ENCODE peak calls at places on chromosomes 11 and 22, in eight cellular contexts. G, K, R, A, L, T, X and D are unnamed samples. For H3K9me3, the result is how much of the 10 kb centered on the place peaks cover.

GRCh38 chr11:70583781-70584218 is 185.5 kb downstream of the CTTN start:
- DNase-seq in R (no peak), K (no peak), G (no peak), A (no peak), X (no peak), L (no peak), T (peak), D (no peak)

GRCh38 chr11:45777127-45777969 is 27.6 kb upstream of the SLC35C1 start:
- DNase-seq in G (no peak), L (no peak), A (no peak), X (peak), R (no peak), T (no peak), K (no peak), D (no peak)

GRCh38 chr22:45441158-45441557 is 27.7 kb downstream of the RIBC2 start:
- DNase-seq in K (peak), A (peak), L (peak), X (peak), R (peak), T (peak), G (peak), D (peak)

GRCh38 chr11:2155511-2155910 is 5.5 kb downstream of the INS start:
- DNase-seq in G (no peak), R (no peak), K (no peak), X (no peak), T (no peak), L (no peak), A (no peak), D (no peak)

GRCh38 chr11:26187639-26188038 is 144.3 kb upstream of the ANO3 start:
- DNase-seq in R (peak), G (no peak), T (no peak), A (no peak), L (no peak), K (peak), X (peak), D (no peak)

GRCh38 chr11:20597924-20598484 is 1.4 kb upstream of the SLC6A5 start:
- DNase-seq in R (no peak), K (no peak), L (no peak), A (no peak), T (no peak), X (no peak), G (no peak), D (no peak)

GRCh38 chr11:62556872-62557631 is 10.4 kb upstream of the AHNAK start:
- DNase-seq in T (peak), R (no peak), G (no peak), A (no peak), X (no peak), K (peak), L (no peak), D (no peak)

GRCh38 chr11:133993107-133993506 is 36.3 kb upstream of the IGSF9B start:
- DNase-seq in L (no peak), K (no peak), X (no peak), A (no peak), R (no peak), G (no peak), T (no peak), D (no peak)

GRCh38 chr11:45885921-45886721 is 670 bp downstream of the MAPK8IP1 start:
- DNase-seq in A (no peak), G (no peak), R (no peak), K (no peak), X (no peak), T (no peak), L (peak), D (no peak)

GRCh38 chr11:93614111-93614784 is 47.2 kb upstream of the CEP295 start:
- DNase-seq in K (no peak), L (peak), G (peak), T (no peak), A (no peak), R (peak), X (no peak), D (no peak)

GRCh38 chr11:92667446-92668165 is 301.8 kb upstream of the MTNR1B start:
- DNase-seq in R (no peak), G (no peak), K (no peak), T (no peak), L (no peak), X (no peak), A (no peak), D (no peak)

GRCh38 chr11:117458275-117459120 is 130.8 kb downstream of the CEP164 start:
- DNase-seq in X (no peak), L (no peak), A (no peak), T (no peak), G (no peak), K (no peak), R (no peak), D (no peak)

GRCh38 chr11:12864316-12865156 is 144.6 kb upstream of the RASSF10 start:
- DNase-seq in T (no peak), K (peak), G (no peak), X (peak), L (peak), R (peak), A (no peak), D (peak)

GRCh38 chr11:65471410-65471762 is 27.5 kb upstream of the MALAT1 start:
- DNase-seq in L (peak), R (peak), K (peak), A (peak), X (peak), G (no peak), T (peak), D (peak)

GRCh38 chr22:35344956-35345690 is 35.8 kb upstream of the HMOX1 start:
- DNase-seq in K (no peak), G (no peak), A (no peak), R (no peak), L (no peak), X (no peak), T (no peak), D (no peak)

GRCh38 chr22:49914256-49914655 is 4.0 kb downstream of the ALG12 start:
- DNase-seq in A (no peak), K (no peak), T (peak), L (no peak), X (no peak), G (no peak), R (no peak), D (no peak)

GRCh38 chr11:6319001-6319878 is 1.1 kb downstream of the CAVIN3 start:
- DNase-seq in X (no peak), L (peak), G (no peak), T (peak), K (no peak), A (peak), R (no peak), D (no peak)

GRCh38 chr22:38233427-38233826 is 31.6 kb downstream of the MAFF start:
- DNase-seq in R (no peak), G (no peak), K (no peak), L (no peak), T (peak), A (no peak), X (no peak), D (no peak)

GRCh38 chr22:29706991-29707390 is 12.8 kb upstream of the CABP7 start:
- DNase-seq in G (no peak), T (no peak), A (no peak), R (no peak), X (no peak), L (no peak), K (no peak), D (no peak)

GRCh38 chr22:11042116-11042515 is 4485.9 kb upstream of the OR11H1 start:
- DNase-seq in G (no peak), K (no peak), T (no peak), X (no peak), A (no peak), L (no peak), R (no peak), D (no peak)

GRCh38 chr22:30883586-30884145 is 84.9 kb downstream of the MORC2 start:
- DNase-seq in R (no peak), K (no peak), L (no peak), A (no peak), G (no peak), T (no peak), X (no peak), D (no peak)

GRCh38 chr22:42296381-42296853 is 26.0 kb upstream of the TCF20 start:
- DNase-seq in L (peak), R (no peak), A (peak), X (no peak), K (no peak), G (no peak), T (no peak), D (no peak)

GRCh38 chr11:120840661-120841060 is 183.2 kb upstream of the TBCEL start:
- DNase-seq in G (no peak), R (no peak), T (no peak), A (no peak), X (no peak), L (no peak), K (no peak), D (no peak)

GRCh38 chr11:78606667-78607066 is 32.0 kb upstream of the NARS2 start:
- DNase-seq in K (peak), L (no peak), X (no peak), G (no peak), R (no peak), T (no peak), A (no peak), D (no peak)

GRCh38 chr11:57458410-57459111 is 1.8 kb upstream of the RTN4RL2 start:
- DNase-seq in L (peak), R (peak), T (peak), K (peak), G (peak), X (peak), A (peak), D (peak)

GRCh38 chr11:63667993-63668392 is 3.2 kb downstream of the ATL3 start:
- DNase-seq in G (no peak), K (peak), L (no peak), T (no peak), X (peak), A (no peak), R (no peak), D (no peak)

GRCh38 chr11:131463609-131464008 is 93.2 kb downstream of the NTM start:
- DNase-seq in L (no peak), X (no peak), G (no peak), K (no peak), R (no peak), A (no peak), T (no peak), D (no peak)

GRCh38 chr11:35151896-35152295 is 12.9 kb downstream of the CD44 start:
- DNase-seq in G (no peak), K (no peak), X (no peak), R (peak), L (no peak), A (no peak), T (no peak), D (no peak)

GRCh38 chr11:10488581-10489443 is 33.7 kb downstream of the AMPD3 start:
- DNase-seq in L (no peak), R (no peak), T (peak), X (no peak), K (no peak), A (no peak), G (no peak), D (no peak)

GRCh38 chr11:59510917-59511589 is at the start of gene OR4D9:
- DNase-seq in L (no peak), G (no peak), X (no peak), R (no peak), T (no peak), K (no peak), A (no peak), D (peak)

GRCh38 chr11:102187416-102188125 is 77.3 kb downstream of the YAP1 start:
- DNase-seq in L (peak), G (no peak), R (no peak), X (peak), T (no peak), A (no peak), K (no peak), D (no peak)

GRCh38 chr11:119483341-119483880 is 60.4 kb upstream of the THY1 start:
- DNase-seq in T (peak), L (no peak), R (no peak), K (no peak), X (no peak), G (no peak), A (no peak), D (no peak)

GRCh38 chr22:46432164-46433068 is 96.9 kb downstream of the TRMU start:
- DNase-seq in X (no peak), R (no peak), L (no peak), A (no peak), K (no peak), T (no peak), G (peak), D (no peak)

GRCh38 chr22:25364736-25365241 is 145.3 kb downstream of the CRYBB2 start:
- DNase-seq in X (peak), L (no peak), K (no peak), T (no peak), G (no peak), A (no peak), R (no peak), D (no peak)

GRCh38 chr22:29344137-29344536 is 28.6 kb upstream of the RASL10A start:
- DNase-seq in G (no peak), T (peak), R (peak), A (peak), X (peak), L (peak), K (peak), D (no peak)

GRCh38 chr11:13959001-13959400 is 3.5 kb upstream of the SPON1 start:
- DNase-seq in G (no peak), R (no peak), L (peak), A (no peak), K (no peak), X (no peak), T (no peak), D (no peak)

GRCh38 chr11:73466643-73467042 is 90.4 kb downstream of the RELT start:
- DNase-seq in T (no peak), K (no peak), R (no peak), G (no peak), X (no peak), L (no peak), A (no peak), D (no peak)

DNA sequence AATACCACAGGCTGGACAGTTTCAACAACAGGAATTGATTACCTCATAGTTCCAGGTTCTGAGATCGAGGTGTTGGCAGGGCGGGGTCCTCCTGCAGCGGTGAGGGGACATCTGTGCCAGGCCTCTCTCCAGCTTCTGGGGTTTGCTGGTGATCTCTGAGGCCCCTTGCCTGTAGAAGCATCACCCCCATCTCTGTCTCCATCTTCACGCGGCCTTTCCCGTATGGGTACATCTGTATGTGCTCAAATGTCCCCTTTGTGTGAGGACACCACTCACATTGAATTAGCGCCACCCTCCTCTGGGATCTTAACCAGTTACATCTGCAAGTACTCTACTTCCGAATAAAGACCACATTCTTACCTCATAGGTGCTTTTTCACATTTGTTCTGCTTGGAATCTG is 1029.9 kb downstream of the BRD1 start:
- DNase-seq in A (no peak), T (no peak), X (no peak), K (no peak), R (no peak), L (no peak), G (no peak), D (no peak)
- H3K9me3 ChIP-seq in A (under half), T (under half), X (under half), K (under half), R (under half), L (under half), G (under half), D (under half)

GRCh38 chr11:3367221-3367620 is 11.7 kb downstream of the ZNF195 start:
- DNase-seq in X (no peak), G (no peak), L (no peak), T (no peak), A (no peak), K (no peak), R (no peak), D (no peak)
- H3K9me3 ChIP-seq in X (half or more), G (under half), L (under half), T (under half), A (under half), K (under half), R (under half), D (under half)

DNA sequence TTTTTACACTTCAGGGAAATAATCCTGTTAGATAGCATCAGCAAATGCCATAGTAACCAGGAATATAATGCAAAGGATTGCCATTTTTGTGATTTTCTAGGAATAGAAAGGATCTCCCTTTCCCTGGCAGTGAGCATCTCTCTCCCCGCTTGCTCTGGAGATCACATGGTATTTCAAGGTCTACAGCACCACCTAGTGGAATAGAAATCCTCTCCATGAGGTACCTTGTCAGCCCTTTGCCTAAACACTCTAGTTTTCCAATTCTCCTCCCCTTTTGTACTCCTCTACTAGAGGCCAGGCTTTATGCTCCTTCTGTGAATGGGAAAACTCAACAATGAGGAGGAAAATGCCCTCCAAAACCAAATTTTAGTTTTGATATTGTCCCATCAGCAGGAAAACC is 78.4 kb downstream of the XRRA1 start:
- DNase-seq in X (peak), G (no peak), R (peak), L (peak), A (no peak), K (peak), T (no peak), D (peak)
- H3K9me3 ChIP-seq in X (half or more), G (under half), R (half or more), L (under half), A (half or more), K (under half), T (half or more), D (under half)

GRCh38 chr22:48145738-48146137 is 1383.3 kb downstream of the TBC1D22A start:
- DNase-seq in K (no peak), L (no peak), R (no peak), G (no peak), X (no peak), T (no peak), A (no peak), D (no peak)

GRCh38 chr22:48144318-48144717 is 1381.9 kb downstream of the TBC1D22A start:
- DNase-seq in A (no peak), G (no peak), K (no peak), L (no peak), R (no peak), X (no peak), T (no peak), D (no peak)

GRCh38 chr22:48147404-48147803 is 1385.0 kb downstream of the TBC1D22A start:
- DNase-seq in G (no peak), X (no peak), R (no peak), A (no peak), T (no peak), L (no peak), K (no peak), D (no peak)

GRCh38 chr22:48147831-48148230 is 1385.4 kb downstream of the TBC1D22A start:
- DNase-seq in R (no peak), X (no peak), T (no peak), A (no peak), L (no peak), G (no peak), K (no peak), D (no peak)

DNA sequence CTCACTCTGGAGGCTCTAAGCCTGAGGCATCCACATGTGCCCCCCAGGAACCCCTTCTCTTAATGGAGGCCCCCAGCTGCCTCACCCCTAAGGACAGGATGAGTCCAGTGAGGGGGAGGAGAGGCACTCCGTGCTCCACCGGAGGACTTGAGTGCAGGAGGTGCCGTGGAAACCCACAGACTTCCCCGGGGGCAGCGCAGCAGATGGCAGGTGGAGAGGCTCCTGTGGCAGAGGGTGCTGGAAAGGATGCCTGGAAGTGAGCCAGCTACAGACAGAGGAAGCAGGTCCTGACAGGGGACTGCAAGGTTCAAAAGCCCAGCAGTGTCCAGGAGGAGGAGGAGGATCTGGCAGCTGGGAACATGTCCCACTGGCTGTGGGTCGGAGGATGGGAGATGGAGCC is 1384.0 kb downstream of the TBC1D22A start:
- DNase-seq in X (no peak), R (no peak), K (no peak), A (no peak), T (no peak), L (no peak), G (no peak), D (no peak)
- H3K9me3 ChIP-seq in X (under half), R (under half), K (under half), A (under half), T (under half), L (under half), G (under half), D (under half)